ENCODE peak calls at places on chromosomes 5 and 9, in four cellular contexts. L, R, K and C are unnamed samples.

GRCh38 chr5:108271127-108271526 is 110.8 kb downstream of the FBXL17 start:
- DNase-seq in L (no peak), R (peak), K (no peak), C (no peak)

GRCh38 chr9:119487118-119487827 is 118.0 kb upstream of the BRINP1 start:
- DNase-seq in L (no peak), R (no peak), K (no peak), C (no peak)

GRCh38 chr9:114223564-114224246 is 68.4 kb downstream of the COL27A1 start:
- DNase-seq in L (peak), R (peak), K (no peak), C (peak)

GRCh38 chr9:135080286-135081263 is 6.9 kb upstream of the OLFM1 start:
- DNase-seq in L (no peak), R (no peak), K (no peak), C (no peak)

GRCh38 chr9:106953166-106953565 is 90.2 kb downstream of the ZNF462 start:
- DNase-seq in L (peak), R (no peak), K (no peak), C (no peak)

GRCh38 chr5:60891667-60892066 is 47.6 kb upstream of the ELOVL7 start:
- DNase-seq in L (no peak), R (no peak), K (peak), C (no peak)

GRCh38 chr5:7225826-7226225 is 170.1 kb upstream of the ADCY2 start:
- DNase-seq in L (no peak), R (no peak), K (no peak), C (no peak)

GRCh38 chr9:128120741-128121465 is 6.6 kb downstream of the PTGES2 start:
- DNase-seq in L (no peak), R (no peak), K (no peak), C (no peak)

GRCh38 chr5:96881511-96882115 is 5.3 kb downstream of the ERAP2 start:
- DNase-seq in L (no peak), R (peak), K (no peak), C (no peak)

GRCh38 chr5:132103969-132104391 is 30.4 kb downstream of the CSF2 start:
- DNase-seq in L (no peak), R (no peak), K (no peak), C (no peak)

GRCh38 chr5:100789641-100790160 is 113.4 kb downstream of the ST8SIA4 start:
- DNase-seq in L (no peak), R (no peak), K (no peak), C (no peak)

GRCh38 chr9:9919174-9919573 is 693.6 kb downstream of the PTPRD start:
- DNase-seq in L (no peak), R (no peak), K (no peak), C (no peak)

GRCh38 chr5:16897284-16897704 is 38.8 kb downstream of the MYO10 start:
- DNase-seq in L (peak), R (peak), K (no peak), C (no peak)

GRCh38 chr9:126805546-126806262 is 864 bp downstream of the ZBTB43 start:
- DNase-seq in L (no peak), R (peak), K (no peak), C (peak)

GRCh38 chr5:163773181-163773580 is 267.8 kb downstream of the MAT2B start:
- DNase-seq in L (no peak), R (no peak), K (no peak), C (no peak)

GRCh38 chr9:95049761-95050160 is 267.7 kb downstream of the FANCC start:
- DNase-seq in L (no peak), R (no peak), K (no peak), C (no peak)

GRCh38 chr9:27340876-27341540 is 44.1 kb upstream of the EQTN start:
- DNase-seq in L (no peak), R (no peak), K (no peak), C (no peak)

GRCh38 chr9:72703574-72703973 is 182.2 kb downstream of the TMC1 start:
- DNase-seq in L (no peak), R (no peak), K (no peak), C (no peak)

GRCh38 chr9:69452110-69452780 is 127.2 kb downstream of the ENTREP1 start:
- DNase-seq in L (no peak), R (no peak), K (no peak), C (no peak)

GRCh38 chr9:37466037-37466709 is 923 bp upstream of the ZBTB5 start:
- DNase-seq in L (peak), R (peak), K (peak), C (peak)

GRCh38 chr9:90018688-90019087 is 413.9 kb downstream of the GADD45G start:
- DNase-seq in L (no peak), R (no peak), K (no peak), C (no peak)

GRCh38 chr9:91954841-91955471 is 4.9 kb upstream of the ROR2 start:
- DNase-seq in L (peak), R (peak), K (no peak), C (peak)
- TF ChIP-seq RNF2 in L (no peak), R (no peak), K (no peak), C (no peak)

GRCh38 chr5:89471115-89471514 is 588.1 kb upstream of the MEF2C start:
- DNase-seq in L (no peak), R (no peak), K (no peak), C (no peak)

GRCh38 chr5:89471556-89471955 is 588.6 kb upstream of the MEF2C start:
- DNase-seq in L (no peak), R (no peak), K (no peak), C (no peak)

GRCh38 chr5:89470658-89471057 is 587.7 kb upstream of the MEF2C start:
- DNase-seq in L (no peak), R (no peak), K (no peak), C (no peak)

GRCh38 chr5:89478856-89479255 is 595.9 kb upstream of the MEF2C start:
- DNase-seq in L (no peak), R (no peak), K (no peak), C (no peak)

GRCh38 chr5:89473196-89473595 is 590.2 kb upstream of the MEF2C start:
- DNase-seq in L (no peak), R (no peak), K (no peak), C (no peak)
- TF ChIP-seq RNF2 in L (no peak), R (no peak), K (no peak), C (no peak)

DNA sequence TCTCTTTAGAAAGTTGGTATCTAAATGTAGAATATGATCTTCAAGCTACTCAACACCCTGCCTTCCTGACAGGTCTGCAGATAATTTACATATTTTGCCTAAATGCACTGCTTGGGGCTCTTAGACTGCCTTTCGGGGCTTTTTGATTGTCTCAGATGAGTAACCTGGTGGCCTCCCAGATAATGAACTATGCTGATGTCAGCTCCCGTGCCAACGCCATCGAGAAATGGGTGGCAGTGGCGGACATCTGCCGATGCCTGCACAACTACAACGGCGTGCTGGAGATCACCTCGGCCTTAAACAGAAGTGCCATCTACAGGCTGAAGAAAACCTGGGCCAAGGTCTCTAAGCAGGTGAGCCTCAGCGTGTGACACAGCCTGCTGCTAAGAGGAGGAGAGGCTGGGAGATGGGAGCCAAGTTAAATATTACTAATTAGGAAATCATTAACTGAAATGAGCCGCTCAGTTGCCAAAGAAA is 20.9 kb upstream of the CKMT2 start:
- DNase-seq in L (no peak), R (no peak), K (no peak), C (no peak)
- TF ChIP-seq RNF2 in L (no peak), R (no peak), K (no peak), C (no peak)

GRCh38 chr5:375336-375920 is 53.9 kb downstream of the AHRR start:
- DNase-seq in L (no peak), R (no peak), K (no peak), C (no peak)
- TF ChIP-seq RNF2 in L (no peak), R (no peak), K (no peak), C (no peak)

GRCh38 chr5:35736280-35736679 is 118.6 kb downstream of the SPEF2 start:
- DNase-seq in L (no peak), R (no peak), K (no peak), C (no peak)
- TF ChIP-seq RNF2 in L (no peak), R (no peak), K (no peak), C (no peak)

DNA sequence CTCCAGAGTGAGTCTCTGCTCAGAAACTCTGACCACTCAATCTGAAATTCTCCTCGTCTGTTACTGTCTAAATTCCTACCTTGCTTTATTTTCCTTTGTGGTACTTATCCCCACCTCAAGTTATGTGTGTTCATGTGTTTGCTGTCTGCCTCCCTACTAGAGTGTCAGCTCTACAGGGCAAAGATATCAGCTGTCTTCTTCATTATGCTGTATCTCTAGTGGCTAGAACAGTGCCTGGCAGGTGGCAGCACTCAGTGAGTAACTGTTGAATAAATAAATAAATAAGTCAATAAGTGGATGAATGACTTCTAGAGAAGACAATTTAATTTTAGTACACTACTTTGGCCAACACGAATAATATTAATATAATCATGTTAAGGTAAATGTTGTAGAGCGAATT is 92.3 kb downstream of the BOD1 start:
- DNase-seq in L (no peak), R (no peak), K (no peak), C (no peak)
- TF ChIP-seq RNF2 in L (no peak), R (no peak), K (no peak), C (no peak)

GRCh38 chr5:175902013-175902412 is 30.6 kb downstream of the CPLX2 start:
- DNase-seq in L (no peak), R (no peak), K (no peak), C (no peak)
- TF ChIP-seq RNF2 in L (no peak), R (no peak), K (no peak), C (no peak)

GRCh38 chr9:129191234-129191633 is 13.2 kb upstream of the IER5L start:
- DNase-seq in L (no peak), R (peak), K (no peak), C (no peak)
- TF ChIP-seq RNF2 in L (no peak), R (no peak), K (no peak), C (no peak)